ENCODE peak calls at places on chromosomes 13 and 19, in nine cellular contexts. J is transverse colon, V is upper lobe of left lung, W is SK-N-SH, Z is stomach, L is sigmoid colon, Q is K562, E is H1, A is HepG2. X is an unnamed sample.

GRCh38 chr19:52963229-52963760 is 614 bp upstream of the ZNF816 start:
- DNase-seq in J (peak; percentile 17), V (no peak), W (peak; percentile 53), Z (no peak), L (peak; percentile 69), Q (peak; percentile 14), E (no peak), A (peak; percentile 2), X (no peak)

GRCh38 chr19:7988307-7988706 is 17.1 kb downstream of the ELAVL1 start:
- DNase-seq in J (no peak), V (no peak), W (no peak), Z (no peak), L (no peak), Q (no peak), E (no peak), A (no peak), X (no peak)

GRCh38 chr13:33940898-33941297 is 122.9 kb downstream of the RFC3 start:
- DNase-seq in J (no peak), V (no peak), W (no peak), Z (no peak), L (no peak), Q (no peak), E (no peak), A (no peak), X (no peak)

GRCh38 chr13:40292108-40292507 is 374.3 kb downstream of the FOXO1 start:
- DNase-seq in J (no peak), V (no peak), W (no peak), Z (no peak), L (no peak), Q (no peak), E (no peak), A (no peak), X (peak; percentile 14)

GRCh38 chr19:31126236-31126635 is 223.0 kb downstream of the TSHZ3 start:
- DNase-seq in J (no peak), V (no peak), W (no peak), Z (no peak), L (peak; percentile 28), Q (no peak), E (no peak), A (no peak), X (no peak)

GRCh38 chr19:14383898-14384669 is 2.8 kb downstream of the ADGRE5 start:
- DNase-seq in J (peak; percentile 60), V (peak; percentile 72), W (no peak), Z (no peak), L (peak; percentile 84), Q (peak; percentile 80), E (no peak), A (no peak), X (no peak)

GRCh38 chr13:23790591-23791170 is 98.5 kb downstream of the MIPEP start:
- DNase-seq in J (no peak), V (no peak), W (no peak), Z (no peak), L (no peak), Q (no peak), E (no peak), A (no peak), X (no peak)

GRCh38 chr13:43848250-43848649 is 31.3 kb downstream of the CCDC122 start:
- DNase-seq in J (no peak), V (no peak), W (no peak), Z (no peak), L (no peak), Q (no peak), E (no peak), A (peak; percentile 76), X (no peak)

GRCh38 chr19:41734585-41734984 is 20.7 kb upstream of the CEACAM6 start:
- DNase-seq in J (peak; percentile 87), V (peak; percentile 87), W (no peak), Z (peak; percentile 68), L (no peak), Q (no peak), E (no peak), A (no peak), X (no peak)

GRCh38 chr19:7476241-7476640 is 12.6 kb downstream of the PEX11G start:
- DNase-seq in J (no peak), V (no peak), W (peak; percentile 52), Z (no peak), L (no peak), Q (no peak), E (no peak), A (no peak), X (no peak)

GRCh38 chr19:15790096-15790495 is 2.6 kb downstream of the OR10H5 start:
- DNase-seq in J (no peak), V (no peak), W (no peak), Z (no peak), L (no peak), Q (no peak), E (no peak), A (no peak), X (no peak)

GRCh38 chr13:52776726-52777125 is 37.1 kb upstream of the CNMD start:
- DNase-seq in J (no peak), V (no peak), W (no peak), Z (no peak), L (no peak), Q (no peak), E (no peak), A (no peak), X (no peak)

GRCh38 chr19:47005164-47005641 is 14.4 kb upstream of the NPAS1 start:
- DNase-seq in J (no peak), V (peak; percentile 47), W (no peak), Z (no peak), L (no peak), Q (peak; percentile 25), E (no peak), A (peak; percentile 30), X (no peak)

GRCh38 chr19:2469102-2469914 is 6.6 kb upstream of the GADD45B start:
- DNase-seq in J (no peak), V (peak; percentile 42), W (no peak), Z (no peak), L (no peak), Q (no peak), E (no peak), A (no peak), X (no peak)

GRCh38 chr13:114179087-114179658 is at the start of gene CFAP97D2:
- DNase-seq in J (no peak), V (no peak), W (no peak), Z (no peak), L (no peak), Q (no peak), E (no peak), A (no peak), X (no peak)

DNA sequence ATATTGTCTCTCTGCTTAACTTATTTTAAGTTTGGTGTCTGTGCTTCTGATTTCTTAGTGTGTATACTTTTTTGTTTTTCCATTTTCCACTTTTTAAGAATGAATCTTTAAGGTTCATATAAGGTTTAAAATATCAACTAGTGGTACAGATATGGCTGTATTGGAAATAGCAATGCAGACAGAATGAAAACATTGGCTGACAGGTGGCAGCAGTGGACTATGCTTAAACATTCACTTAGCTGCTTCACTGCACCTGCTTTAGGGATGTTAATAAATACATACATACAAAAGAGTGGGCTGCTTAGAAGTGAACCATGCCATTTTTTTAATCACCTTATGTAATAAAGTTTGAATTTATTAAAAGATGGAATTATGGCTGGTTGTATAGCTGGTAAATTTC is 27.3 kb downstream of the TM9SF2 start:
- DNase-seq in J (no peak), V (no peak), W (no peak), Z (no peak), L (no peak), Q (no peak), E (no peak), A (peak; percentile 17), X (no peak)
- TF ChIP-seq CTCF in J (no peak), V (no peak), W (no peak), Z (no peak), L (no peak), Q (peak; percentile 20), E (no peak), A (peak; percentile 64), X (no peak)

GRCh38 chr19:39436350-39436716 is 584 bp upstream of the RPS16 start:
- DNase-seq in J (no peak), V (no peak), W (no peak), Z (no peak), L (no peak), Q (no peak), E (no peak), A (no peak), X (no peak)

GRCh38 chr19:39433480-39434079 is 2.2 kb downstream of the RPS16 start:
- DNase-seq in J (no peak), V (no peak), W (no peak), Z (no peak), L (no peak), Q (no peak), E (no peak), A (no peak), X (no peak)

GRCh38 chr19:39435499-39436349 is at the start of gene RPS16:
- DNase-seq in J (peak; percentile 99), V (peak; percentile 99), W (peak; percentile 95), Z (peak; percentile 99), L (peak; percentile 100), Q (peak; percentile 95), E (peak; percentile 95), A (peak; percentile 94), X (peak; percentile 99)

GRCh38 chr19:39434123-39435076 is 1.3 kb downstream of the RPS16 start:
- DNase-seq in J (no peak), V (no peak), W (no peak), Z (no peak), L (no peak), Q (no peak), E (no peak), A (no peak), X (no peak)

GRCh38 chr19:39438270-39438934 is 2.7 kb upstream of the RPS16 start:
- DNase-seq in J (no peak), V (peak; percentile 47), W (no peak), Z (no peak), L (no peak), Q (no peak), E (no peak), A (peak; percentile 50), X (no peak)
- TF ChIP-seq EP300 in J (no peak), V (no peak), W (no peak), Z (no peak), L (no peak), Q (no peak), E (no peak), A (no peak), X (no peak)

DNA sequence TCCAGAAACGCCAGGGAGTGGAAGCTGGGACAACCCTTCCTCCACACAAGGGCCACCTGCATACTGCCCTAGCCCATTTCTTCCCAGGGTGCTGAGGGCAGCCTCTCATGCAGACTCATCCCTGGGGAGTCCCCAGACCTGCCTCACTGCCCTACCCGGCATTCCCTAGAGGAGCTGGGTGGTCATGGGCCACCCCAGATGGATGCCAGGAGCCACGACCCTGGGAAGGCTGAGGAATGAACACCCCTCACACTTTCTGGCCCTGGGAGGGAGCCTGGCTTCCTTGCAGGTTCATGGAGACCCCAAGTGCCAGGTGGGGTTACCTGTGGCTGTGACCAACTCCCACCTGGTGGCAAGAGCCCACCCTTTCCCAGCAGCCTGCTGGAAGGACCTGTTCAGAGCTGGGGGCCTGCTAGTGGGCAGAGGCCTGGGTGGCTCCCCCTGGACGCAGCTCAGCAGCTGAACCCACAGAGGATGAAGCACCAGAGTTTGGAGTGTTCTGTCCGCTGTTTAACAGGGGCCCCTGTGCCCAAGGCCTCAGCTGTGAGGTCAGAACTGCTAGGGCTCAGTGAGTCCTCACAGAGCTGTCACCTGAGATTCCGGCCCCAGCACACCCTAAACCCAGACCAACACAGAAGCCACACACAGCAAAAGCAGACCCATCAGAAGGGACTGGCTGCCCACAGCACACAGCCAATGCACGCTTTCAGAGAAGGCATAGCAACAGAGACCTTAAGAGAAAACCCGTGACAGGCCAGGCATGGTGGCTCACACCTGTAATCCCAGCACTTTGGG is 6.6 kb downstream of the ACP4 start:
- DNase-seq in J (no peak), V (no peak), W (no peak), Z (no peak), L (no peak), Q (no peak), E (no peak), A (no peak), X (no peak)
- TF ChIP-seq POLR2AphosphoS5 in J (no peak), V (no peak), W (no peak), Z (no peak), L (no peak), Q (peak; percentile 21), E (no peak), A (no peak), X (no peak)

GRCh38 chr19:49085868-49086232 is 599 bp downstream of the SNRNP70 start:
- DNase-seq in J (no peak), V (no peak), W (no peak), Z (no peak), L (no peak), Q (no peak), E (no peak), A (no peak), X (no peak)
- TF ChIP-seq CTCF in J (no peak), V (no peak), W (no peak), Z (no peak), L (no peak), Q (no peak), E (no peak), A (no peak), X (no peak)